ENCODE peak calls at places on chromosomes 6 and 20, in eight cellular contexts. U, O, B, R, V, H, L and M are unnamed samples. For H3K4me1, the result is how much of the 10 kb centered on the place peaks cover.

GRCh38 chr6:94367316-94367715 is 948.0 kb upstream of the EPHA7 start:
- DNase-seq in O (no peak), B (no peak), R (no peak), V (no peak), U (no peak), H (no peak), L (no peak), M (no peak)

GRCh38 chr6:46687619-46688097 is at the start of gene TDRD6:
- DNase-seq in H (no peak), R (no peak), V (peak), B (no peak), L (no peak), O (no peak), U (peak), M (no peak)

GRCh38 chr6:141077355-141078333 is 1055.1 kb upstream of the GJE1 start:
- DNase-seq in O (no peak), U (peak), L (no peak), R (no peak), B (no peak), V (no peak), H (no peak), M (peak)

GRCh38 chr6:125357515-125358256 is 55.9 kb upstream of the HDDC2 start:
- DNase-seq in U (no peak), B (peak), H (peak), R (no peak), V (no peak), O (no peak), L (peak), M (no peak)

GRCh38 chr20:33789109-33789857 is 21.9 kb upstream of the CHMP4B start:
- DNase-seq in R (no peak), V (peak), O (peak), B (peak), U (peak), H (peak), L (no peak), M (peak)

GRCh38 chr6:132768051-132768517 is 10.4 kb upstream of the VNN2 start:
- DNase-seq in L (peak), V (peak), H (peak), R (no peak), U (peak), O (no peak), B (peak), M (peak)

GRCh38 chr6:88963139-88964090 is at the start of gene RNGTT:
- DNase-seq in L (peak), O (peak), H (peak), V (peak), R (peak), B (peak), U (peak), M (peak)

GRCh38 chr6:137904822-137905617 is 38.0 kb downstream of the TNFAIP3 start:
- DNase-seq in B (no peak), R (no peak), O (no peak), L (peak), U (no peak), H (peak), V (no peak), M (no peak)

GRCh38 chr6:5135783-5136376 is 50.7 kb downstream of the PPP1R3G start:
- DNase-seq in O (no peak), B (no peak), H (peak), L (no peak), V (no peak), R (no peak), U (peak), M (no peak)

GRCh38 chr6:39251406-39251805 is 22.1 kb upstream of the KCNK5 start:
- DNase-seq in B (no peak), V (no peak), O (no peak), R (no peak), L (no peak), H (peak), U (peak), M (no peak)

GRCh38 chr6:30583921-30584320 is 12.7 kb downstream of the ABCF1 start:
- DNase-seq in V (peak), L (no peak), U (no peak), B (no peak), R (no peak), O (no peak), H (no peak), M (no peak)

GRCh38 chr6:143236151-143236788 is 175.6 kb downstream of the AIG1 start:
- DNase-seq in U (peak), H (no peak), B (peak), O (no peak), R (no peak), L (no peak), V (no peak), M (no peak)

GRCh38 chr20:25063981-25064380 is 6.0 kb upstream of the ACSS1 start:
- DNase-seq in H (peak), O (peak), B (no peak), U (no peak), L (no peak), R (no peak), V (peak), M (no peak)

GRCh38 chr6:19812512-19813119 is 24.6 kb upstream of the ID4 start:
- DNase-seq in R (no peak), V (no peak), L (no peak), H (no peak), O (no peak), U (peak), B (no peak), M (no peak)

GRCh38 chr6:5677219-5678000 is 329.3 kb downstream of the NRN1 start:
- DNase-seq in L (no peak), U (no peak), O (no peak), H (no peak), R (no peak), B (no peak), V (no peak), M (peak)

GRCh38 chr20:2755451-2756055 is 44.9 kb downstream of the CPXM1 start:
- DNase-seq in R (no peak), H (peak), B (no peak), L (no peak), V (no peak), O (peak), U (no peak), M (no peak)

GRCh38 chr6:144415014-144415413 is 129.9 kb downstream of the UTRN start:
- DNase-seq in R (no peak), L (no peak), O (no peak), U (no peak), V (no peak), H (no peak), B (no peak), M (peak)

DNA sequence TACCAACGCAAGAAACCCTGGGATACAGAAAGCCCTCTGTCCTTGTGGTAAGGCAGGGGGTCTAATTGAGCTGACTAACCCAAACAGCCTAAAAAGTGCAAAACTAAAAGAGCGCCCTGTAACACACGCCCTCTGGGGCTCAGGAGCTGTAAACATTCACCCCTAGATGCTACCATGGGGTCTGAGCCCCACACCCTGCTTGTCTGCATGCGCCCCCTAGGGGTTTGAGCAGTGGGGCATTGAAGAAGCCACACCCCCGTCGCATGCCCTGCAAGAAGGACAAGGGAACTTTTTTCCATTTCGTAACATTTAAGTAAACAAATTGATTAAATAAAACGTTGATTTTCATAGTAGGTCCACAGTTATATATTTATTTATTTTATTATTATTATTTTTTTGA is 616.9 kb upstream of the MAN1A1 start:
- DNase-seq in O (no peak), V (no peak), B (no peak), H (peak), L (no peak), U (no peak), R (no peak), M (no peak)
- TF ChIP-seq CTCF in O (no peak), V (no peak), B (no peak), H (no peak), L (no peak), U (peak), R (no peak), M (peak)

GRCh38 chr6:45479834-45480696 is 102.3 kb upstream of the SUPT3H start:
- DNase-seq in O (no peak), U (no peak), R (no peak), H (no peak), L (no peak), B (no peak), V (no peak), M (no peak)
- H3K27ac ChIP-seq in O (peak), U (no peak), R (no peak), H (no peak), L (no peak), B (no peak), V (no peak), M (no peak)

DNA sequence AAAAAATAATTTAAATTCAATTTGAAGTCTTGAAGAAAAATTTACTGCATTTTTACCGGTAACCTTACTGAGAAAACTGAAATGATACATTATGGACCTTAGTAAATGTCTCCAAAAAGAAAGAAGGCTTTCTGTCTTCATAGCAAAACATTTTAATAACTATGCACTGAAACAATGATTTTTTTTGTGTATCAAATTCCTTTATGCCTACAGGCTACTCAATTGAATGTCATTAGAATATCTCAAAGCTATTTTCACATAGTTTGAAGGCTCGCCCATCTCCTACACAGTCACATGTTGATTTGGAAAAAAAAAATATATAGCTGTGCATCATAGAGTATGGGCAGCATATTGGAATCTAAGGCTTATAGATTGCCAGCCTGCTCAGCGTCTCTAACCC is 12.0 kb upstream of the MLIP start:
- DNase-seq in H (no peak), R (no peak), U (no peak), B (no peak), V (no peak), O (no peak), L (no peak), M (no peak)
- H3K4me1 ChIP-seq in H (under half), R (under half), U (under half), B (under half), V (under half), O (under half), L (under half), M (under half)

GRCh38 chr20:63483834-63484233 is 11.4 kb upstream of the KCNQ2 start:
- DNase-seq in B (no peak), O (no peak), U (peak), L (no peak), H (no peak), V (no peak), R (no peak), M (no peak)
- TF ChIP-seq CTCF in B (peak), O (no peak), U (no peak), L (no peak), H (no peak), V (no peak), R (no peak), M (peak)

DNA sequence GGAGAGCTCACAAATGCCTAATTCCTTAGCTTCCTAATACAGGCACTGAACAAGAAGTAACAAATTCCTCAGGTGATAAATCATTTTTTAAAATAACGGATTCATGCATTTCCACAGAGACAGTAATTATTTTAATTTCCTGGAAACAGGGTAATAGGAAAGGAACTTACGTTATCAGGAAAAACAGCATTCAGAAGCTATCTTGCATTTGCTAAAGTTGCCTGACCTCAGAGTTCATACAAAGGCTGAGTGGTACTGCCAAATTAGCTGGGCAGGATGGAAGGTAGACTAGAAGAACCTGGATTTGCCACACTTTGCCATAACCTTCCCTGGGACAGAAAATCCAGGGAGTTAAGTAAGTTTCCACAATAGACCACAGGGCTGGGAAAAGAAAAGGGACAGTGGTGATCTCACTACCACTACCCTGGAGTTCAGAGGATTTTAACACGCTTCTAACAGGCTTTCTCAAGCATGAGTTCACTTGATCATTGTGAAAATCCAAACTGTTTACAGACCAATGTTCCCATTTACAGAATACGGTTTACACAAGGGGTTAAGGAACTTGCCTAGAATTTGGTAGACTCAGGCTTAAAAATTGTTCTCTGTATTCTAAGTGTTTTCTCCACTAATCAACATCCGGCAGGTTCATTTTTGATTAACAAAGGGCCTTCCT is 57.0 kb downstream of the KIF13A start:
- DNase-seq in V (no peak), R (no peak), H (no peak), O (no peak), U (no peak), L (no peak), B (no peak), M (peak)
- H3K27ac ChIP-seq in V (peak), R (peak), H (peak), O (peak), U (no peak), L (peak), B (peak), M (no peak)

DNA sequence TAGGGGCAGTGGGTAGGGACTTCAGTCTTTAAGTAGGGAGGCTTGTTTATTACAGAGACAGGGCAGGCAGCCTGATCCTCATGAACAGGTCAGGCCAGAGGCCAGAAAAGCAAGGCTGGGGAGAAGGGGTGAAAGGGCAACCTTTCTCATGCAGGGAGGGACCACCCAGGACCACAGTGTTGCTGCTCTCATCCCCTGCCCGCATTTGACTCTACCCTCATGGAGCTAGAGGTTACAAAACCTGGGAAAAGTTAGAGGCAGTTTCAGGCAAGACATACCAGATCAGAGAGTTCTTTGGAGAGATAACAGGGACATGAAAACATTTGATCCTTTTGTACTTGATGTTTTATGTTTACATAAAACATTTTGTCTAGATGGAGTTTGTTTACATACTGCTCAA is 38.1 kb downstream of the MDGA1 start:
- DNase-seq in L (no peak), V (no peak), O (no peak), R (no peak), H (no peak), B (no peak), U (no peak), M (no peak)
- H3K4me1 ChIP-seq in L (under half), V (under half), O (under half), R (under half), H (under half), B (under half), U (under half), M (under half)

GRCh38 chr6:110761371-110761770 is 53.9 kb downstream of the CDK19 start:
- DNase-seq in V (no peak), U (no peak), B (no peak), O (no peak), L (no peak), H (no peak), R (no peak), M (no peak)
- TF ChIP-seq CTCF in V (no peak), U (no peak), B (no peak), O (no peak), L (no peak), H (no peak), R (no peak), M (no peak)